ENCODE peak calls at places on chromosomes 2 and 18, in nine cellular contexts. B, U, O, M, F, K, W, J and T are unnamed samples. For H3K36me3 and H3K4me1, the result is how much of the 10 kb centered on the place peaks cover.

GRCh38 chr2:19380532-19380931 is 22.1 kb upstream of the OSR1 start:
- DNase-seq in W (no peak), U (no peak), K (no peak), B (no peak), O (no peak), F (no peak), M (no peak), J (no peak), T (no peak)

GRCh38 chr18:62420513-62421209 is 95.6 kb downstream of the TNFRSF11A start:
- DNase-seq in J (peak), U (peak), K (peak), M (no peak), B (peak), F (no peak), W (peak), O (no peak), T (no peak)

GRCh38 chr2:19671907-19672306 is 229.9 kb downstream of the TTC32 start:
- DNase-seq in B (no peak), W (no peak), O (no peak), K (no peak), J (no peak), U (no peak), F (no peak), M (no peak), T (no peak)

GRCh38 chr18:37805773-37806380 is 240.3 kb upstream of the CELF4 start:
- DNase-seq in J (no peak), O (no peak), F (no peak), M (no peak), W (no peak), U (no peak), B (no peak), K (no peak), T (no peak)

GRCh38 chr2:25342372-25343186 is 854 bp upstream of the DNMT3A start:
- DNase-seq in K (peak), B (peak), M (peak), U (peak), J (peak), W (peak), O (peak), F (peak), T (peak)

GRCh38 chr2:193966590-193966989 is 1690.4 kb upstream of the SLC39A10 start:
- DNase-seq in U (no peak), W (no peak), K (no peak), J (no peak), M (no peak), B (no peak), O (no peak), F (no peak), T (no peak)

GRCh38 chr2:120767486-120768005 is 31.9 kb downstream of the GLI2 start:
- DNase-seq in B (no peak), F (peak), M (peak), J (no peak), O (no peak), U (no peak), W (no peak), K (no peak), T (no peak)

GRCh38 chr2:22375094-22375493 is 1009.9 kb upstream of the KLHL29 start:
- DNase-seq in O (no peak), F (no peak), M (no peak), B (no peak), W (no peak), J (peak), K (no peak), U (no peak), T (peak)

GRCh38 chr2:205984381-205984780 is 101.6 kb downstream of the INO80D start:
- DNase-seq in J (no peak), O (no peak), W (no peak), M (no peak), F (no peak), B (no peak), U (no peak), K (no peak), T (no peak)

GRCh38 chr2:128310094-128310716 is 8.5 kb downstream of the HS6ST1 start:
- DNase-seq in B (no peak), W (no peak), K (peak), F (peak), M (peak), O (no peak), U (peak), J (no peak), T (no peak)

GRCh38 chr2:58428553-58429284 is 187.6 kb upstream of the FANCL start:
- DNase-seq in B (no peak), U (peak), W (no peak), O (no peak), K (no peak), M (peak), J (peak), F (no peak), T (no peak)

GRCh38 chr2:219803294-219803693 is 175.9 kb downstream of the SLC4A3 start:
- DNase-seq in K (no peak), B (no peak), F (no peak), J (no peak), M (no peak), W (no peak), O (no peak), U (no peak), T (no peak)

GRCh38 chr18:11887305-11888262 is 20.5 kb downstream of the MPPE1 start:
- DNase-seq in K (no peak), O (no peak), J (no peak), W (peak), B (peak), U (no peak), M (no peak), F (no peak), T (no peak)

GRCh38 chr18:11886629-11887028 is 21.5 kb downstream of the MPPE1 start:
- DNase-seq in B (no peak), F (no peak), K (no peak), W (no peak), U (no peak), J (no peak), M (no peak), O (no peak), T (no peak)

GRCh38 chr18:11883153-11883552 is 25.0 kb downstream of the MPPE1 start:
- DNase-seq in U (no peak), F (no peak), B (no peak), M (no peak), W (no peak), O (no peak), J (no peak), K (no peak), T (no peak)

GRCh38 chr18:11884396-11885030 is 23.6 kb downstream of the MPPE1 start:
- DNase-seq in W (no peak), F (no peak), J (no peak), U (no peak), O (no peak), M (no peak), K (no peak), B (no peak), T (no peak)

DNA sequence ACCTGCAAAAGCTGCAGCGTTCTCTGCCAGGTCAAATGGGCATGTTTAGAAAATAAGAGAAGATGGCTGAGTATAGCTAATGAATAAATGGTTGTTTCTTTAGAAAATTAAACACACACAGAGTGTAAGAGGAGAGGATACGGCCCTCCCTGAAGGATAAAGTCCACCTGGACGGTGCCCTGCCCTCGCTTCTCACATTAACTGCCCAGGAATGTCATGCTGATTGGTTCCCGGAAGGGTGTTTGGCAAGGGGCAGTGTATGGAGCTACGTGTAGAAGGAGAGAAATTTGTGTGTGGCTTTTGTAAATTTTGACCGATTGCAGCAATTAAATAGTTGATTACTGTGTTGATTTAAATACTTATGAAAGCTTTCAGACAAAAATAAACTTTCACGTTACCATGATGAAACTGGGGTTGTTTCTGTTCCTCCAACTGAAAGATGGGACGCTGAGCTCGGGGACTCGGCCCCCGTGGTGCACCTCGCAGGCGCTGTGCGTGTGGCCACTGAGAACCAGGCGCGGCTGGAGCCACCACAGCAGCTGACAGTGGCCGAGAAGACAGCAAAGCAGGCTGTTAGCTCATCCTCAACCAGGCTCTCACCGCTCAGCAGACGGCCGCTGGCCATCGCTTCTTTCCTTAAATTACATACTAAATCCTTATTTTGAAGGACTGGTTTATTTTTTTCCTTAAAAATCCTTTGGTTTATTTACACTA is 22.7 kb downstream of the MPPE1 start:
- DNase-seq in F (peak), M (no peak), U (no peak), O (no peak), J (no peak), K (no peak), B (no peak), W (peak), T (no peak)
- H3K36me3 ChIP-seq in F (under half), M (under half), U (under half), O (half or more), J (under half), K (half or more), B (under half), W (under half), T (under half)

GRCh38 chr2:185012643-185013042 is 414.3 kb downstream of the ZNF804A start:
- DNase-seq in F (no peak), W (no peak), J (peak), O (no peak), M (no peak), B (no peak), K (no peak), U (no peak), T (no peak)

DNA sequence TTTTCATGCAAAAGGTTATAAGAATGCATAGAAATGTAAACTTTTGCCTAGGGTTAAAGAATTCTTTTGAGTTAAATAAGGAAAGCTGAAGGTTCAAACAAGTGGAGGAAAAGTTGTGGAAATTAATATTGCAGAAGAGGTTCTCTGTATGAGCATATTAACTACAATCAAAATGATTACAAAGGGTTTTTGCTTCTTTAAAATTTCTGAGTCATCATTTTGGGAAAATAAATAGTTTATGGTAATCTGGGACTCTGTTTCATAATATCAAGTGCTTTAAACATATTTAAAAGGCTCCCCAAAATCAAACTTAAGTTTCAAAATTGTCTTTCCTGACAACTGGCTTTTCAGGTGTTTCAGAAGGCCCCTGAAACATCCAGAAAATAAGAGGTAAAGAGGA is 415.7 kb downstream of the ZNF804A start:
- DNase-seq in J (no peak), O (no peak), K (no peak), F (no peak), U (no peak), B (no peak), W (no peak), M (no peak), T (no peak)
- H3K27ac ChIP-seq in J (no peak), O (no peak), K (no peak), F (no peak), U (no peak), B (no peak), W (no peak), M (no peak), T (no peak)

GRCh38 chr2:69689969-69690368 is 46.4 kb upstream of the AAK1 start:
- DNase-seq in F (no peak), W (no peak), M (no peak), U (no peak), B (no peak), O (no peak), K (no peak), J (no peak), T (no peak)
- H3K4me1 ChIP-seq in F (under half), W (under half), M (under half), U (under half), B (under half), O (under half), K (under half), J (under half), T (under half)

GRCh38 chr2:237341872-237342271 is 72.1 kb downstream of the COL6A3 start:
- DNase-seq in W (no peak), B (no peak), J (no peak), M (no peak), O (no peak), U (no peak), K (no peak), F (no peak), T (no peak)
- H3K36me3 ChIP-seq in W (under half), B (under half), J (under half), M (under half), O (under half), U (under half), K (half or more), F (under half), T (under half)

DNA sequence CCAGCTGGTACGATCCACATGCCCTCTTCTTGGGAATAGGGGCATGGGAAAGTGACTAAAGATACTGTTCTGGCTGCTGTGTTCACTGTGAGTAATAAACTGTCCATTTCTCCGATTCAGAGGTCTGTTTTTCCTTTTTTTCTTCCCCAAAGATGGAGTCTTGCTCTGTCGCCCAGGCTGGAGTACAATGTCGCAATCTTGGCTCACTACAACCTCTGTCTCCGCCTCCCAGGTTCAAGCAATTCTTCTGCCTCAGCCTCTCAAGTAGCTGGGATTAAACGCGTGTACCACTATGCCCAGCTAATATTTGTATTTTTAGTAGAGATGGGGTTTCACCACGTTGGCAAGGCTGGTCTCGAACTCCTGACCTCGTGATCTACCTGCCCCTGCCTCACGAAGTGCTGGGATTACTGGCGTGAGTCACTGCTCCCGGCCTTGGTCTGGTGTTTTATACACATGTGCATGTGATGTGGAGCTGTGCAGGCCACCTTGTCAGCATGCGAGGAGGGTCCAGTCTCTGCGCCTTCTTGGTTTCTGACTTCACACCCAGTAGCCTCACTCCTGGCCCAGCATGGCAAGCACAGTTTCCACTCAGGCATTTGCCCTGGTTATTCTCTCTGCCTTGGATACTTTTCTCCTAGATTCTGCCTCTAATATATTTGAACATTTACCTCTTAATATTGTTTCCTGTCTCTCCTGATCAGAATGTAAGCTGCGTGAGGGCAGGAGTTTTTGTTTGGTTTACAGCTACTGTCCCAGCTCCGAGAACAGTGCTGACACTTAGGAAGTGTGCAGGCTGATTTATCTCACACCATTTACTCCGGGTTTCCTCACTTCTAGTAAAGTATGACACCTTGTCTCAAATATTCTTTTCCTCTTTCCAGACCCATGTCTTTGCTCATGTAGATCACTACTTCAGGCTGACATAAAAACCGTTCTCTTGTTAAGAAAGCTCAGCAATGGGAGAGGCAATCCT is 19.7 kb downstream of the PTPN18 start:
- DNase-seq in M (no peak), K (no peak), W (no peak), U (no peak), B (no peak), O (no peak), J (no peak), F (no peak), T (no peak)
- H3K27ac ChIP-seq in M (no peak), K (no peak), W (no peak), U (no peak), B (no peak), O (no peak), J (no peak), F (no peak), T (no peak)

GRCh38 chr2:182062329-182062972 is 76.8 kb downstream of the PPP1R1C start:
- DNase-seq in F (no peak), O (no peak), U (no peak), W (no peak), K (no peak), B (no peak), M (no peak), J (no peak), T (no peak)
- H3K4me1 ChIP-seq in F (under half), O (under half), U (under half), W (under half), K (under half), B (under half), M (under half), J (under half), T (under half)

DNA sequence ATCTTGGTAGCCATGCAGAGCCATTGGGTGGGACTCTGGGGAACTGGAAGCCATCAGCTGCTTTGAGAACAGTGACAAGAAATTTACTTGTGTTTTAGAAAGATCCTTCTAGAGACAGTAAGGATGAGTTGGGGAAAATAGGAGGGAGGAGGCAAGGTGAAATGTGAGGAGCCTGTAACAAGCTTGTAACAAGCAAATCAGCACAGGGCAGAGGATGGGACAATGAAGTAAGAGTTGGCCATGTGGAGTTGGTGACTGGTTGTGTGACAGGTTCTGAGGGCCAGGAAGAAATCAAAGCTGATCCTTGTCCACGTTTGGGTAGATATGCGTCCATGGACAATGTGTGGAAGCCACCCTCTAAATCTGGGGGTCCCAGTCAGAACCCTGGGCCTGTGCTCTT is 84.4 kb downstream of the MYO3B start:
- DNase-seq in O (no peak), K (no peak), B (no peak), M (no peak), J (no peak), W (no peak), F (no peak), U (no peak), T (no peak)
- H3K36me3 ChIP-seq in O (under half), K (under half), B (under half), M (under half), J (under half), W (under half), F (under half), U (under half), T (under half)

GRCh38 chr2:231394201-231395141 is 1.0 kb upstream of the B3GNT7 start:
- DNase-seq in J (no peak), W (no peak), K (no peak), O (no peak), B (no peak), F (no peak), M (no peak), U (peak), T (no peak)
- H3K27ac ChIP-seq in J (no peak), W (no peak), K (no peak), O (no peak), B (no peak), F (peak), M (no peak), U (peak), T (no peak)